ENCODE peak calls at places on chromosomes 13 and 19, in eight cellular contexts. D is hepatocyte, F is heart left ventricle, R is brain microvascular endothelial cell, M is HL-60, L is stomach, S is cardiac fibroblast, T is GM12864. C is an unnamed sample.

GRCh38 chr13:67084066-67084465 is 146.1 kb downstream of the PCDH9 start:
- DNase-seq in D (no peak), F (no peak), R (no peak), M (no peak), L (no peak), S (no peak), T (no peak), C (no peak)

GRCh38 chr13:113622791-113623490 is 35.1 kb downstream of the ATP4B start:
- DNase-seq in D (no peak), F (no peak), R (no peak), M (no peak), L (no peak), S (no peak), T (no peak), C (no peak)

GRCh38 chr13:23956106-23956505 is 58.8 kb upstream of the C1QTNF9B start:
- DNase-seq in D (peak), F (no peak), R (peak), M (no peak), L (no peak), S (peak), T (no peak), C (peak)

GRCh38 chr19:34808566-34808965 is 35.6 kb upstream of the ZNF599 start:
- DNase-seq in D (no peak), F (no peak), R (peak), M (no peak), L (no peak), S (peak), T (no peak), C (peak)

GRCh38 chr19:53147645-53148044 is 11.2 kb downstream of the ZNF347 start:
- DNase-seq in D (no peak), F (no peak), R (no peak), M (no peak), L (no peak), S (no peak), T (no peak), C (no peak)

GRCh38 chr19:45860359-45861259 is 2.3 kb downstream of the SYMPK start:
- DNase-seq in D (no peak), F (no peak), R (no peak), M (no peak), L (no peak), S (no peak), T (no peak), C (no peak)

GRCh38 chr19:51338563-51339312 is 3.2 kb downstream of the VSIG10L start:
- DNase-seq in D (peak), F (peak), R (peak), M (peak), L (peak), S (peak), T (no peak), C (peak)

GRCh38 chr19:13071444-13072205 is 31.0 kb downstream of the LYL1 start:
- DNase-seq in D (no peak), F (no peak), R (no peak), M (no peak), L (no peak), S (no peak), T (no peak), C (no peak)

GRCh38 chr19:3270908-3271307 is 46.4 kb downstream of the CELF5 start:
- DNase-seq in D (peak), F (no peak), R (peak), M (no peak), L (no peak), S (peak), T (no peak), C (peak)

GRCh38 chr13:20709782-20710181 is 6.3 kb downstream of the IL17D start:
- DNase-seq in D (no peak), F (no peak), R (no peak), M (no peak), L (no peak), S (no peak), T (no peak), C (no peak)

GRCh38 chr19:43507880-43508279 is 3.3 kb upstream of the PHLDB3 start:
- DNase-seq in D (no peak), F (no peak), R (no peak), M (no peak), L (no peak), S (no peak), T (no peak), C (no peak)

GRCh38 chr13:78131811-78132210 is 213.2 kb upstream of the EDNRB start:
- DNase-seq in D (no peak), F (no peak), R (no peak), M (no peak), L (no peak), S (peak), T (no peak), C (peak)

GRCh38 chr19:5914946-5915781 is 1.1 kb downstream of the CAPS start:
- DNase-seq in D (peak), F (no peak), R (no peak), M (no peak), L (peak), S (no peak), T (no peak), C (no peak)

GRCh38 chr13:114108141-114108761 is 24.2 kb downstream of the RASA3 start:
- DNase-seq in D (no peak), F (peak), R (no peak), M (no peak), L (no peak), S (no peak), T (no peak), C (no peak)

GRCh38 chr19:42028304-42029216 is 34.5 kb upstream of the ATP1A3 start:
- DNase-seq in D (no peak), F (peak), R (no peak), M (no peak), L (no peak), S (no peak), T (no peak), C (no peak)

GRCh38 chr19:1945899-1946298 is 4.9 kb downstream of the CSNK1G2 start:
- DNase-seq in D (peak), F (no peak), R (no peak), M (no peak), L (peak), S (peak), T (no peak), C (peak)

GRCh38 chr13:80572308-80572676 is 231.4 kb upstream of the SPRY2 start:
- DNase-seq in D (no peak), F (no peak), R (no peak), M (no peak), L (no peak), S (no peak), T (no peak), C (no peak)

GRCh38 chr13:33545492-33545891 is 259.9 kb upstream of the STARD13 start:
- DNase-seq in D (no peak), F (no peak), R (no peak), M (no peak), L (no peak), S (no peak), T (no peak), C (no peak)

GRCh38 chr19:19997656-19998268 is 41.5 kb downstream of the ZNF682 start:
- DNase-seq in D (no peak), F (no peak), R (no peak), M (no peak), L (peak), S (peak), T (no peak), C (no peak)

GRCh38 chr13:73304442-73304841 is 245.6 kb downstream of the KLF5 start:
- DNase-seq in D (no peak), F (no peak), R (no peak), M (no peak), L (no peak), S (no peak), T (no peak), C (no peak)

GRCh38 chr19:17872251-17873001 is 681 bp downstream of the SLC5A5 start:
- DNase-seq in D (no peak), F (no peak), R (no peak), M (no peak), L (no peak), S (no peak), T (no peak), C (no peak)

GRCh38 chr19:15902254-15902653 is 4.4 kb upstream of the CYP4F2 start:
- DNase-seq in D (no peak), F (no peak), R (no peak), M (no peak), L (no peak), S (no peak), T (no peak), C (no peak)

DNA sequence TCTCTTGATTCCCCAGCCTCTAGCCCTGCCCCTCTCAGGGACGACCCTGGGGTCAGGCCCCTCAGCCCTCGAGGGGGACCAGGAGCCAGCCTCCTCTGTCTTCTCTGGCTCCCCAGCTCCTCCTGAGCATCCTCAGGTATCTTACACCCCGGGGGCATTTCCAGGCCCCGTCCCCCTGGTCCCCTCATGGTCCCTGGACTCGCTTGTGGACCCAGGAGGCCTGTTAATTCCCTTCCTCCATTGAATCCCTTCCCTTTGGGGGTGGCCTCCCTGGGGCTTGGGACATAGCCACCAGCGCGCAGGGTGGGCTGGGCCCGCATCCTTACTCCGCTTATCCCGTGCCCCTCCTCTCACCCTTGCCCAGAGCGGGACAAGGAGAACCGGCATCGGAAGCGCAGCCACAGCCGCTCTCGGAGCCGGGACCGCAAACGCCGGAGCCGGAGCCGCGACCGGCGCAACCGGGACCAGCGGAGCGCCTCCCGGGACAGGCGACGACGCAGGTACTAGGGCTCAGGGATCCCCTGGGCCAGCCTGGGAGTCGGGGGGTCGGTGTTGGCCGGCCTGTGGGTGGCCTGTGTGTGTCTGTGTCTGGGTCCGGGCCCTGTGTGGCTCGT is 4.1 kb downstream of the U2AF2 start:
- DNase-seq in D (no peak), F (no peak), R (no peak), M (no peak), L (no peak), S (no peak), T (no peak), C (no peak)
- H3K4me3 ChIP-seq in D (no peak), F (no peak), R (no peak), M (peak), L (peak), S (no peak), T (peak), C (no peak)

DNA sequence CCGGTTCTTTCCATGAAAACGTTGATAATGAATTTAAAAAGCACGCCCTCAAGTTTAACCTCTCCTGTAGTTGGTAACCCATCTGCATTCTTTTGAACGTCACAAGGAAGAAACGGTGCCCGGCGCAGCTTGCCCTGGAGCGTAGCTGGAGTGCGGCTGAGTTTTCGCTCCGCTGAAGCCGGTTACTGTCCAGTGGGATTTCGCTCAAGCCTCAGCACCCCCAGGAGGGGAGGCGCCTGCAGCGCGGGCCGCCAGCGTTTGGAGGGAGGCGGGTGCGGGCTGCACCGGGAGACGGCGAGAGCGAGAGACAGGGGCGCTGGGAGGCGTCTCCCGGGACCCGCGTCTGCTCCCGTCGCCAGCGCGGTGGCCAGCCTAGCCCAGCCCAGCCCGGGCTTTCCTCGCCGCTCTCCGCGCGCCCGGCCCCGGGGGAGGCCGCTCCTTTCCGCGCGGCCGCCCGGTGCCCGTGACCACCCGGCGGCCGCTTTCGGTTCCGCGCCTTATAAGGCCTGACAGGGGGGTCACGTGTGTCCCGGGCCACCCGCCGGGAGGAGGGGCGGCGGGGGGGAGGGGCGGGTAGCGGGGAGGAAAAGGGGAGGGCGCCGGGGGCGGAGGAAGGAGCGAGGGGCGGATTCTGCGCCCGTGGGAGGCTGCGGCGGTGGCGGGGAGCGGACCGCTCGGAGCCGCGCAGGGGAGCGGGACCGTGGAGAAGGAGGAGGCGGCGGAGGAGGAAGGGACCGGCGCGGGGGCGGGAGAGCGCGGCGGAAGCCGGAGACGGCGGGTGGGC is 8.3 kb upstream of the DGKH start:
- DNase-seq in D (peak), F (peak), R (peak), M (no peak), L (peak), S (peak), T (no peak), C (peak)
- TF ChIP-seq CTCF in D (no peak), F (no peak), R (peak), M (no peak), L (no peak), S (no peak), T (no peak), C (no peak)

DNA sequence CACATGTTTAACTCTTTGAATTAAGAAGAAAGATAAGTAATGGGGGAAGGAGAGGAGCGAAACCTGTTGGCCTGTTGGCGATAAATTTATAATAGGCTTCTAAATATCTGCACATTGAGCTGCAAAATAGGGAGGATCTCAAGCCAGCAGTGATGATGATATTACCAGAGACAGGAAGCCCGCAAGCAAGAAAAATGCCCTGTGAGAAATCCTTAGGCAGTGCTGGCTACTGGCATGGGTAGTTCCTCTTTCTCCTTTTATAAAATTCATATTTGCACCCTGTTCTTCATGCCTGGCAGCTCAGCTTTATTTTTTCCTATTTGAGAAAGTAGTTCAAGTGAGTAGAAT is 858 bp upstream of the USP12 start:
- DNase-seq in D (no peak), F (no peak), R (peak), M (no peak), L (no peak), S (no peak), T (no peak), C (peak)
- H3K4me3 ChIP-seq in D (peak), F (peak), R (peak), M (peak), L (peak), S (peak), T (peak), C (peak)

DNA sequence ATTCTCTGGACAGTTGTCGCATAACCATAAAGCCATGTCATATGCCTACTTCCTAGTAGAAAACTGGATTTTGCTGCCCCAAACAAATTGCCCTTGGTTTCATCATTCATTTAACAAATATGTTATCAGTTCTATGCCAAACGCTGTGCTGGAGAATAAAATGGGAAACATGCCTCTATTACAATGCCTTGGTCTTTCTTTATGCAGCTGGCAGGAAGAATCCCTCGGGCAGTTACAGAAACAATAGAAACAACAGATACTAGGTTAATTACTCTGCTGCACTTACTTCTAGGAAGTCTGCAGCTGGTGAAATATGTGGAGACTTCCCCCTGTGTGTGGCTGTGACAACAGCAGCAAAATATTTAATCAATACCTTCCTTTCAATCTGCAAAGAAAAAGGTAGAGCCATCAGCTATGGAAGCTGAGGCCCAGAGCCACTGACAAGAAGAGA is 10.0 kb downstream of the STOML3 start:
- DNase-seq in D (no peak), F (no peak), R (no peak), M (no peak), L (no peak), S (no peak), T (no peak), C (no peak)
- TF ChIP-seq CTCF in D (no peak), F (no peak), R (no peak), M (no peak), L (no peak), S (no peak), T (no peak), C (no peak)

GRCh38 chr13:109684084-109684835 is 102.1 kb downstream of the IRS2 start:
- DNase-seq in D (no peak), F (no peak), R (no peak), M (no peak), L (no peak), S (no peak), T (no peak), C (no peak)

GRCh38 chr13:109684836-109685602 is 101.4 kb downstream of the IRS2 start:
- DNase-seq in D (peak), F (peak), R (peak), M (no peak), L (peak), S (peak), T (no peak), C (peak)

GRCh38 chr13:109682534-109683244 is 103.7 kb downstream of the IRS2 start:
- DNase-seq in D (no peak), F (no peak), R (no peak), M (no peak), L (no peak), S (no peak), T (no peak), C (no peak)

GRCh38 chr13:109691689-109692088 is 94.7 kb downstream of the IRS2 start:
- DNase-seq in D (no peak), F (no peak), R (no peak), M (no peak), L (no peak), S (no peak), T (no peak), C (no peak)

DNA sequence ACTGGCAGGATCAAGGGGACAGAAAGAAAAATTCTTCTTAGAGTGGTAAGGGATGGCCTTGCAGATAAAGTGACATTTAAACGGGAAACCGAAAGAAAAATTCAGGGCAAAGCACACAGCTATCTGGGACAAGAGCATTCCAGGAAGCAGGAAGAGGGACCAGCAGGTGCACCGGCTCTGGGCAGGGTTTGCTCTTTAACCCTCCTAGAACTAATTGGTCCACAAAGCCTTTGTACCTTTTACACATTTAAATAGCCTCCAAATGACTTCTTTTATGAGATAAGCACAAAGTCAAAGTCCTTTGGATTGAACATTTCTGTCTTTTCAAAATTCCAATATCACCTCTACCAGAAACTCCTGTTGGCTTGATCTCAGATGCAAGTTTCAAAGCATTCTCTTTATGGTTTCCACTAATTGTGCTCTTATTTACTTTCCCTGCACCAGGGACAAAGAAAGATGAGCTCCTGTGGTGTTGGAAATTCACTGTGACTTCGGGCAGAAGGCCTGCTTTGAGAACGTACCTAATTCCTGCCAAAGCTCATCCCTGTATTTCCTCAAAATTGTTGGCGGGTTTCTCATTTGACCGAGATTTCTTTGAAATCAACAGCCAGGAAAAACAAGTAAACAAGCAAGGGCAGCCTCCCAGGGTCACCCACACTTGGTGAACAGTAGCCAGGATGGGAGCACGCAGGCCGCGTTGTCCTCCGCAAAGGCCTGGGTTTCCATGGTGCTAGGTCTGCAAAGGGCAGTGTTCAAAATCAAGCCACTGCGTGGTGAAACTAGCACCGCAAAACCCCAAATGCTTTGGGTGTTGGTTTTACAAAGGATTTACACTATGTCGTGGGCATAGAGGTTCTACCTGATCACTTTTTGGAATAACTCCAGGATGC is 98.6 kb downstream of the IRS2 start:
- DNase-seq in D (peak), F (no peak), R (no peak), M (no peak), L (no peak), S (no peak), T (no peak), C (no peak)
- H3K4me3 ChIP-seq in D (no peak), F (no peak), R (no peak), M (no peak), L (no peak), S (no peak), T (no peak), C (no peak)